ENCODE peak calls at places on chromosomes 6 and 20, in five cellular contexts. H is HepG2, F is A549, C is SK-N-SH, Q is WTC11. Y is an unnamed sample.

GRCh38 chr6:43478008-43478372 is 620 bp downstream of the TJAP1 start:
- DNase-seq in H (no peak), F (no peak), C (no peak), Q (no peak), Y (no peak)

GRCh38 chr20:20761302-20761701 is 48.9 kb upstream of the RALGAPA2 start:
- DNase-seq in H (no peak), F (no peak), C (no peak), Q (no peak), Y (no peak)

GRCh38 chr6:159572344-159573120 is 120.5 kb downstream of the SOD2 start:
- DNase-seq in H (no peak), F (no peak), C (no peak), Q (no peak), Y (no peak)

GRCh38 chr6:43951063-43951755 is 176.0 kb downstream of the MRPL14 start:
- DNase-seq in H (peak; percentile 73), F (peak; percentile 28), C (peak; percentile 83), Q (peak; percentile 90), Y (no peak)

GRCh38 chr6:421211-421610 is 29.7 kb downstream of the IRF4 start:
- DNase-seq in H (no peak), F (no peak), C (no peak), Q (no peak), Y (no peak)

GRCh38 chr6:16276991-16277981 is 38.9 kb downstream of the GMPR start:
- DNase-seq in H (peak; percentile 85), F (peak; percentile 80), C (peak; percentile 33), Q (peak; percentile 82), Y (peak; percentile 93)

GRCh38 chr20:49990310-49990720 is 7.5 kb downstream of the SNAI1 start:
- DNase-seq in H (no peak), F (no peak), C (no peak), Q (no peak), Y (no peak)

GRCh38 chr6:9116026-9116425 is 680.7 kb upstream of the SLC35B3 start:
- DNase-seq in H (no peak), F (no peak), C (no peak), Q (no peak), Y (peak; percentile 79)

GRCh38 chr20:2312876-2313275 is 17.1 kb downstream of the TGM3 start:
- DNase-seq in H (no peak), F (no peak), C (no peak), Q (no peak), Y (no peak)

GRCh38 chr6:37051138-37052026 is 45.9 kb downstream of the FGD2 start:
- DNase-seq in H (peak; percentile 70), F (peak; percentile 78), C (peak; percentile 93), Q (peak; percentile 94), Y (peak; percentile 61)

DNA sequence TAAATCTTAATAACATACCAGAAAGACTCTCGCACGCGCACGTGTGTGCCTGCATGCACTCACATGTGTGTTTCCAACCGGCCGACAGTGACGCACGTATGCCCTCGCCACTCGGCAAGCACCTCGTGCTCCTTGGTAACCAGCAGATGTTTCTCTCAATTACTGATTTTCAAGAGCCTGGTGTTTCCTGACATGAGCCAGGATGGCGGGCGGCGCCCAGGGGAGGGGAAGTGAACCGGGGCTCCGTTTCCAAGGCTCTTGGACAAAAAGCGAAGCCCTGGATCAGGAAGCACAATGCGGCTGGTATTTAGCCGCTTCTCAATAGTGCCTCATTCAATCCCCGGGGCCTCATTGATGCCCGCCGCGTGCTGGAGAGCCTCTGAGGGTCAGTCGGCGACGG is 37.7 kb downstream of the PMEPA1 start:
- DNase-seq in H (no peak), F (no peak), C (peak; percentile 72), Q (no peak), Y (peak; percentile 10)
- TF ChIP-seq USF2 in H (no peak), F (no peak), C (no peak), Q (no peak), Y (no peak)

GRCh38 chr20:47191074-47191673 is 165.3 kb downstream of the ZMYND8 start:
- DNase-seq in H (no peak), F (no peak), C (no peak), Q (no peak), Y (peak; percentile 35)
- TF ChIP-seq USF2 in H (no peak), F (no peak), C (no peak), Q (no peak), Y (no peak)

GRCh38 chr20:54633903-54634302 is 158.5 kb downstream of the DOK5 start:
- DNase-seq in H (no peak), F (no peak), C (no peak), Q (no peak), Y (no peak)

GRCh38 chr20:54629632-54630031 is 154.2 kb downstream of the DOK5 start:
- DNase-seq in H (no peak), F (no peak), C (no peak), Q (no peak), Y (no peak)

GRCh38 chr20:54630582-54630981 is 155.2 kb downstream of the DOK5 start:
- DNase-seq in H (no peak), F (no peak), C (no peak), Q (no peak), Y (no peak)

GRCh38 chr20:54633374-54633773 is 158.0 kb downstream of the DOK5 start:
- DNase-seq in H (no peak), F (no peak), C (no peak), Q (no peak), Y (no peak)
- TF ChIP-seq USF2 in H (no peak), F (no peak), C (no peak), Q (no peak), Y (no peak)

GRCh38 chr6:34189806-34190503 is 44.1 kb upstream of the GRM4 start:
- DNase-seq in H (peak; percentile 41), F (no peak), C (no peak), Q (no peak), Y (no peak)
- TF ChIP-seq USF2 in H (no peak), F (no peak), C (no peak), Q (no peak), Y (no peak)

GRCh38 chr6:2949536-2950083 is 21.8 kb downstream of the SERPINB6 start:
- DNase-seq in H (no peak), F (no peak), C (no peak), Q (no peak), Y (no peak)

GRCh38 chr6:2951723-2952122 is 19.6 kb downstream of the SERPINB6 start:
- DNase-seq in H (no peak), F (no peak), C (no peak), Q (no peak), Y (no peak)

GRCh38 chr6:2953098-2953497 is 18.3 kb downstream of the SERPINB6 start:
- DNase-seq in H (no peak), F (no peak), C (no peak), Q (no peak), Y (no peak)

GRCh38 chr6:2950713-2951112 is 20.7 kb downstream of the SERPINB6 start:
- DNase-seq in H (no peak), F (no peak), C (no peak), Q (no peak), Y (no peak)

DNA sequence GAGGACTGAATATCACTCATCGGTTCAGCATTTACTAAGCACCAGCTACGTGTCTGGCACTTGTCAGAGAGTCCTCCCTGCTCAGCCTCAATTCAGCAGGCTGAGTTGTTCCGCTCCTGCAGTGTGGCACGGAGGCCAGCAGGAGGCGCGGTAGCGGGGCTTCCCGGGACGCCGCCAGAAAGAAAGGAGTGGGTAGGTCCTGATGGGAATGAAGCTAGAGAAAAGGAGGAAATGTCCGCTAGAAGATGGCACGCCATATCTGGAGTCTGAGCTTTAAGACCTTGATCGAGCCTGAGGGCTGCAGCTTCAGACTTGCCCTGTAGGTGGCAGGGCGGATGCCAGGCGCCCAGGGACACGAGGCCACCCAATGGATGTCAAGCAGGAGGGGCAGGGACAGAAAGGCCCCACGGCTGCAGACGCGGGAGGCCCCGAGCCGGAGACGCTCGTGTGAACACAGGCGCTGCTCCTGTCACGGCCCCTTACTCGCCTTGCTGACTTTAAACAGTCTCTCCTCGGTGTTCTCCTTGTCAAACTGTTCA is 18.7 kb downstream of the SERPINB6 start:
- DNase-seq in H (peak; percentile 72), F (peak; percentile 93), C (peak; percentile 88), Q (peak; percentile 91), Y (peak; percentile 91)
- TF ChIP-seq USF2 in H (no peak), F (no peak), C (no peak), Q (no peak), Y (peak; percentile 28)

GRCh38 chr6:18269253-18269652 is 4.9 kb upstream of the DEK start:
- DNase-seq in H (peak; percentile 79), F (no peak), C (peak; percentile 24), Q (no peak), Y (peak; percentile 32)
- TF ChIP-seq USF2 in H (peak; percentile 38), F (no peak), C (no peak), Q (no peak), Y (peak; percentile 62)